ENCODE peak calls at places on chromosome 10, in nine cellular contexts. One of them, this sample, is unnamed.

GRCh38 chr10:95209509-95210127 is 15.6 kb downstream of the ACSM6 start:
- DNase-seq in GM23248: no peak
- DNase-seq in IMR-90: no peak
- DNase-seq in adipocyte: no peak
- DNase-seq in K562: no peak
- DNase-seq in neuronal stem cell: no peak
- DNase-seq in PC-3: peak; percentile 25
- DNase-seq in endothelial cell of umbilical vein: no peak
- DNase-seq in fibroblast of lung: no peak
- DNase-seq in this sample: no peak

GRCh38 chr10:82394122-82394521 is 519.1 kb downstream of the NRG3 start:
- DNase-seq in GM23248: no peak
- DNase-seq in IMR-90: no peak
- DNase-seq in adipocyte: no peak
- DNase-seq in K562: no peak
- DNase-seq in neuronal stem cell: no peak
- DNase-seq in PC-3: no peak
- DNase-seq in endothelial cell of umbilical vein: peak; percentile 39
- DNase-seq in fibroblast of lung: no peak
- DNase-seq in this sample: no peak

GRCh38 chr10:69343905-69344304 is 65.6 kb downstream of the HK1 start:
- DNase-seq in GM23248: no peak
- DNase-seq in IMR-90: no peak
- DNase-seq in adipocyte: no peak
- DNase-seq in K562: no peak
- DNase-seq in neuronal stem cell: no peak
- DNase-seq in PC-3: no peak
- DNase-seq in endothelial cell of umbilical vein: no peak
- DNase-seq in fibroblast of lung: no peak
- DNase-seq in this sample: no peak

GRCh38 chr10:50291261-50291850 is 40.0 kb upstream of the ASAH2 start:
- DNase-seq in GM23248: peak; percentile 36
- DNase-seq in IMR-90: peak; percentile 23
- DNase-seq in adipocyte: peak; percentile 4
- DNase-seq in K562: peak; percentile 57
- DNase-seq in neuronal stem cell: no peak
- DNase-seq in PC-3: peak; percentile 58
- DNase-seq in endothelial cell of umbilical vein: peak; percentile 18
- DNase-seq in fibroblast of lung: peak; percentile 49
- DNase-seq in this sample: no peak

GRCh38 chr10:55091691-55092328 is 290.8 kb upstream of the PCDH15 start:
- DNase-seq in GM23248: peak; percentile 47
- DNase-seq in IMR-90: peak; percentile 1
- DNase-seq in adipocyte: peak; percentile 18
- DNase-seq in K562: no peak
- DNase-seq in neuronal stem cell: no peak
- DNase-seq in PC-3: peak; percentile 54
- DNase-seq in endothelial cell of umbilical vein: peak; percentile 21
- DNase-seq in fibroblast of lung: peak; percentile 30
- DNase-seq in this sample: no peak

GRCh38 chr10:75470901-75471300 is 39.5 kb downstream of the LRMDA start:
- DNase-seq in GM23248: peak; percentile 49
- DNase-seq in IMR-90: no peak
- DNase-seq in adipocyte: no peak
- DNase-seq in K562: no peak
- DNase-seq in neuronal stem cell: no peak
- DNase-seq in PC-3: no peak
- DNase-seq in endothelial cell of umbilical vein: no peak
- DNase-seq in fibroblast of lung: peak; percentile 24
- DNase-seq in this sample: no peak

GRCh38 chr10:14468022-14468421 is 137.3 kb upstream of the FRMD4A start:
- DNase-seq in GM23248: peak; percentile 22
- DNase-seq in IMR-90: peak; percentile 21
- DNase-seq in adipocyte: no peak
- DNase-seq in K562: no peak
- DNase-seq in neuronal stem cell: no peak
- DNase-seq in PC-3: no peak
- DNase-seq in endothelial cell of umbilical vein: no peak
- DNase-seq in fibroblast of lung: peak; percentile 27
- DNase-seq in this sample: no peak

GRCh38 chr10:98414578-98414931 is 427 bp downstream of the PYROXD2 start:
- DNase-seq in GM23248: peak; percentile 32
- DNase-seq in IMR-90: no peak
- DNase-seq in adipocyte: peak; percentile 14
- DNase-seq in K562: no peak
- DNase-seq in neuronal stem cell: no peak
- DNase-seq in PC-3: no peak
- DNase-seq in endothelial cell of umbilical vein: no peak
- DNase-seq in fibroblast of lung: no peak
- DNase-seq in this sample: no peak

GRCh38 chr10:85908462-85908861 is 458.1 kb downstream of the GRID1 start:
- DNase-seq in GM23248: no peak
- DNase-seq in IMR-90: no peak
- DNase-seq in adipocyte: no peak
- DNase-seq in K562: no peak
- DNase-seq in neuronal stem cell: no peak
- DNase-seq in PC-3: no peak
- DNase-seq in endothelial cell of umbilical vein: no peak
- DNase-seq in fibroblast of lung: no peak
- DNase-seq in this sample: no peak

GRCh38 chr10:58435297-58435696 is 50.1 kb downstream of the TFAM start:
- DNase-seq in GM23248: peak; percentile 99
- DNase-seq in IMR-90: peak; percentile 99
- DNase-seq in adipocyte: peak; percentile 92
- DNase-seq in K562: no peak
- DNase-seq in neuronal stem cell: no peak
- DNase-seq in PC-3: peak; percentile 98
- DNase-seq in endothelial cell of umbilical vein: peak; percentile 23
- DNase-seq in fibroblast of lung: peak; percentile 94
- DNase-seq in this sample: no peak

DNA sequence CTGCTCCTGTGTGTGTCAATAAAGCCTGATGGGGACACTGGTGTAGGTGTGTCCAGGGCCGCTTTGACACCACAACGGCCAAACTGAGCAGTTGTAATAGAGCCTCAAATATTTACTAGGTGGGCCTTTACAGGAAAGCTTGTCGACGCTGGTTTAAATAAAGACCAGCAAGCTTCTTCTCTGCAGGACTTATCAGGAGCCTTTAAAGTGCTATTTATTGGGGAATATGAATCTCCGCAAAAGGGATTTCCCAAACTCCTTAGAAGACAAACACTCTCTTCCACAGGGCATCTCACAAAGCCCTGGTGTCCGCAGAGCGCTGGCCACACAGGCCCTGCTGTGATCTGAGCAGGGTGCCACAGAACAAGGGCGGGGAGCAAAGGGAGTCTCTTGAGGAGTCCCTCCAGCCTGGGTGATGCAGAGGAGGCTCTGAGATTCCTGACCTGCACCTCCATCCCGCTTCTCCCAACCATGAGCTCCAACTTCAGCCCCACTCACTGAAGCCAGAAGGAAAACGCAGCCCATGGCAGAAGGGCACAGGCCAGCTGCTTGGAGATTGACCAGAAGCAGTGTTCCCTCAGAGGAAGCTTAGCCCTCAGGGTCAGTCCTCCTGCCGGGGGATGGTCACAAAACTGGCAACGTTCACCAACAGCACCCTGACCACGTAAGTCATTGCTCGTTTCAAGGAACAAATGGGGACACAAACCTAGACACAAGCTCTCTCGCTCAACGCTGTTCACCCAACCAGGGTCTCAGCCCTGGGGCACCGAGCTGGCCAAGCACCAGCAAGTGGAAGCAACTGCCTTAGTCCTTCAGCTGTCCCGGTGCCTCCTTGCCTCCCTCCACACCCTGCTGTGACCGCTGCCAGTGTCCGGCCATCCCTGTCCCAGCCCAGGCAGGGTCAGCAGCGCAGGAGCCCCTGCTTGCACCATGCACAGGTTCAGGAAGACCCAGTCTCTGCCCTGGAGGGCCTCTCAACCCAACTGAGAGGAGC is 129.5 kb downstream of the OAT start:
- DNase-seq in GM23248: no peak
- DNase-seq in IMR-90: no peak
- DNase-seq in adipocyte: no peak
- DNase-seq in K562: no peak
- DNase-seq in neuronal stem cell: no peak
- DNase-seq in PC-3: no peak
- DNase-seq in endothelial cell of umbilical vein: no peak
- DNase-seq in fibroblast of lung: no peak
- DNase-seq in this sample: no peak
- H3K9ac ChIP-seq in GM23248: no peak overlapping the region
- H3K9ac ChIP-seq in IMR-90: no peak overlapping the region
- H3K9ac ChIP-seq in adipocyte: no peak overlapping the region
- H3K9ac ChIP-seq in K562: no peak overlapping the region
- H3K9ac ChIP-seq in neuronal stem cell: no peak overlapping the region
- H3K9ac ChIP-seq in PC-3: no peak overlapping the region
- H3K9ac ChIP-seq in endothelial cell of umbilical vein: no peak overlapping the region
- H3K9ac ChIP-seq in fibroblast of lung: no peak overlapping the region
- H3K9ac ChIP-seq in this sample: no peak overlapping the region

GRCh38 chr10:102397222-102398171 is 2.0 kb downstream of the NFKB2 start:
- DNase-seq in GM23248: no peak
- DNase-seq in IMR-90: no peak
- DNase-seq in adipocyte: no peak
- DNase-seq in K562: no peak
- DNase-seq in neuronal stem cell: no peak
- DNase-seq in PC-3: no peak
- DNase-seq in endothelial cell of umbilical vein: no peak
- DNase-seq in fibroblast of lung: no peak
- DNase-seq in this sample: no peak

GRCh38 chr10:102396251-102396650 is 746 bp downstream of the NFKB2 start:
- DNase-seq in GM23248: no peak
- DNase-seq in IMR-90: no peak
- DNase-seq in adipocyte: no peak
- DNase-seq in K562: peak; percentile 23
- DNase-seq in neuronal stem cell: no peak
- DNase-seq in PC-3: no peak
- DNase-seq in endothelial cell of umbilical vein: no peak
- DNase-seq in fibroblast of lung: no peak
- DNase-seq in this sample: no peak

GRCh38 chr10:102398172-102399020 is 2.9 kb downstream of the NFKB2 start:
- DNase-seq in GM23248: no peak
- DNase-seq in IMR-90: no peak
- DNase-seq in adipocyte: no peak
- DNase-seq in K562: no peak
- DNase-seq in neuronal stem cell: no peak
- DNase-seq in PC-3: no peak
- DNase-seq in endothelial cell of umbilical vein: no peak
- DNase-seq in fibroblast of lung: no peak
- DNase-seq in this sample: no peak

GRCh38 chr10:102395677-102396197 is at the start of gene NFKB2:
- DNase-seq in GM23248: peak; percentile 70
- DNase-seq in IMR-90: no peak
- DNase-seq in adipocyte: no peak
- DNase-seq in K562: no peak
- DNase-seq in neuronal stem cell: no peak
- DNase-seq in PC-3: no peak
- DNase-seq in endothelial cell of umbilical vein: no peak
- DNase-seq in fibroblast of lung: no peak
- DNase-seq in this sample: no peak

DNA sequence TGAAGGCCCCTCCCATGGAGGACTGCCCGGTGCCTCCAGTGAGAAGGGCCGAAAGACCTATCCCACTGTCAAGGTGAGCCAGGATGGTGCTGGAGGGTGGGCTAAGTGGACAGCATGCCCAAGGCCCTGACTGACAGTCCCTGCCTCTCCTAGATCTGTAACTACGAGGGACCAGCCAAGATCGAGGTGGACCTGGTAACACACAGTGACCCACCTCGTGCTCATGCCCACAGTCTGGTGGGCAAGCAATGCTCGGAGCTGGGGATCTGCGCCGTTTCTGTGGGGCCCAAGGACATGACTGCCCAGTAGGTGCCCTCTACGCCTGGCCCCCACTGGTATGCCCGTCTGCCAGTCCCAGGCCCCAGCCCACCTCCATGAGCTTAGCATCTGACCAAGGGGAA is 1.2 kb downstream of the NFKB2 start:
- DNase-seq in GM23248: no peak
- DNase-seq in IMR-90: no peak
- DNase-seq in adipocyte: no peak
- DNase-seq in K562: no peak
- DNase-seq in neuronal stem cell: no peak
- DNase-seq in PC-3: no peak
- DNase-seq in endothelial cell of umbilical vein: no peak
- DNase-seq in fibroblast of lung: no peak
- DNase-seq in this sample: no peak
- H3K4me3 ChIP-seq in GM23248: peak overlapping the region; percentile 87
- H3K4me3 ChIP-seq in IMR-90: no peak overlapping the region
- H3K4me3 ChIP-seq in adipocyte: peak overlapping the region; percentile 91
- H3K4me3 ChIP-seq in K562: no peak overlapping the region
- H3K4me3 ChIP-seq in neuronal stem cell: peak overlapping the region; percentile 54
- H3K4me3 ChIP-seq in PC-3: peak overlapping the region; percentile 79
- H3K4me3 ChIP-seq in endothelial cell of umbilical vein: no peak overlapping the region
- H3K4me3 ChIP-seq in fibroblast of lung: no peak overlapping the region
- H3K4me3 ChIP-seq in this sample: no peak overlapping the region

GRCh38 chr10:123998197-123999141 is 94.9 kb downstream of the CHST15 start:
- DNase-seq in GM23248: no peak
- DNase-seq in IMR-90: no peak
- DNase-seq in adipocyte: no peak
- DNase-seq in K562: no peak
- DNase-seq in neuronal stem cell: no peak
- DNase-seq in PC-3: no peak
- DNase-seq in endothelial cell of umbilical vein: no peak
- DNase-seq in fibroblast of lung: no peak
- DNase-seq in this sample: no peak

GRCh38 chr10:123996302-123996701 is 97.1 kb downstream of the CHST15 start:
- DNase-seq in GM23248: no peak
- DNase-seq in IMR-90: no peak
- DNase-seq in adipocyte: no peak
- DNase-seq in K562: no peak
- DNase-seq in neuronal stem cell: no peak
- DNase-seq in PC-3: peak; percentile 32
- DNase-seq in endothelial cell of umbilical vein: no peak
- DNase-seq in fibroblast of lung: no peak
- DNase-seq in this sample: no peak

GRCh38 chr10:123995461-123996131 is 97.8 kb downstream of the CHST15 start:
- DNase-seq in GM23248: peak; percentile 90
- DNase-seq in IMR-90: peak; percentile 66
- DNase-seq in adipocyte: peak; percentile 90
- DNase-seq in K562: no peak
- DNase-seq in neuronal stem cell: peak; percentile 35
- DNase-seq in PC-3: peak; percentile 76
- DNase-seq in endothelial cell of umbilical vein: peak; percentile 31
- DNase-seq in fibroblast of lung: peak; percentile 93
- DNase-seq in this sample: no peak

GRCh38 chr10:123997486-123998196 is 95.8 kb downstream of the CHST15 start:
- DNase-seq in GM23248: peak; percentile 98
- DNase-seq in IMR-90: peak; percentile 87
- DNase-seq in adipocyte: peak; percentile 96
- DNase-seq in K562: no peak
- DNase-seq in neuronal stem cell: no peak
- DNase-seq in PC-3: peak; percentile 91
- DNase-seq in endothelial cell of umbilical vein: no peak
- DNase-seq in fibroblast of lung: peak; percentile 99
- DNase-seq in this sample: no peak

GRCh38 chr10:123997013-123997412 is 96.4 kb downstream of the CHST15 start:
- DNase-seq in GM23248: no peak
- DNase-seq in IMR-90: no peak
- DNase-seq in adipocyte: no peak
- DNase-seq in K562: no peak
- DNase-seq in neuronal stem cell: no peak
- DNase-seq in PC-3: no peak
- DNase-seq in endothelial cell of umbilical vein: no peak
- DNase-seq in fibroblast of lung: no peak
- DNase-seq in this sample: no peak
- H3K9ac ChIP-seq in GM23248: peak overlapping the region; percentile 44
- H3K9ac ChIP-seq in IMR-90: no peak overlapping the region
- H3K9ac ChIP-seq in adipocyte: peak overlapping the region; percentile 74
- H3K9ac ChIP-seq in K562: no peak overlapping the region
- H3K9ac ChIP-seq in neuronal stem cell: no peak overlapping the region
- H3K9ac ChIP-seq in PC-3: peak overlapping the region; percentile 61
- H3K9ac ChIP-seq in endothelial cell of umbilical vein: no peak overlapping the region
- H3K9ac ChIP-seq in fibroblast of lung: no peak overlapping the region
- H3K9ac ChIP-seq in this sample: no peak overlapping the region

GRCh38 chr10:18005445-18005780 is 53.7 kb downstream of the SLC39A12 start:
- DNase-seq in GM23248: no peak
- DNase-seq in IMR-90: no peak
- DNase-seq in adipocyte: no peak
- DNase-seq in K562: no peak
- DNase-seq in neuronal stem cell: no peak
- DNase-seq in PC-3: no peak
- DNase-seq in endothelial cell of umbilical vein: no peak
- DNase-seq in fibroblast of lung: no peak
- DNase-seq in this sample: no peak
- H3K4me3 ChIP-seq in GM23248: peak overlapping the region; percentile 59
- H3K4me3 ChIP-seq in IMR-90: peak overlapping the region; percentile 9
- H3K4me3 ChIP-seq in adipocyte: peak overlapping the region; percentile 64
- H3K4me3 ChIP-seq in K562: no peak overlapping the region
- H3K4me3 ChIP-seq in neuronal stem cell: no peak overlapping the region
- H3K4me3 ChIP-seq in PC-3: peak overlapping the region; percentile 18
- H3K4me3 ChIP-seq in endothelial cell of umbilical vein: no peak overlapping the region
- H3K4me3 ChIP-seq in fibroblast of lung: no peak overlapping the region
- H3K4me3 ChIP-seq in this sample: no peak overlapping the region

This sample was measured in SK-N-MC.